ENCODE peak calls at places on chromosomes 16 and 17, in five cellular contexts. One of them, this sample, is unnamed.
A peak's percentile ranks its signal among the peaks of the same experiment; 100 is the strongest.

GRCh38 chr17:50556803-50557202 is 3.7 kb upstream of the CACNA1G start:
- DNase-seq in endodermal cell: no peak
- DNase-seq in upper lobe of right lung: no peak
- DNase-seq in tibial artery: no peak
- DNase-seq in A549: no peak
- DNase-seq in this sample: no peak

GRCh38 chr16:56102159-56102798 is 89.0 kb upstream of the GNAO1 start:
- DNase-seq in endodermal cell: no peak
- DNase-seq in upper lobe of right lung: no peak
- DNase-seq in tibial artery: no peak
- DNase-seq in A549: no peak
- DNase-seq in this sample: no peak

GRCh38 chr17:82463391-82463790 is 4.8 kb downstream of the NARF start:
- DNase-seq in endodermal cell: no peak
- DNase-seq in upper lobe of right lung: no peak
- DNase-seq in tibial artery: no peak
- DNase-seq in A549: no peak
- DNase-seq in this sample: no peak

GRCh38 chr17:32882029-32882428 is 5.1 kb upstream of the MYO1D start:
- DNase-seq in endodermal cell: no peak
- DNase-seq in upper lobe of right lung: no peak
- DNase-seq in tibial artery: no peak
- DNase-seq in A549: no peak
- DNase-seq in this sample: no peak

GRCh38 chr16:12182202-12182601 is 205.7 kb downstream of the SNX29 start:
- DNase-seq in endodermal cell: no peak
- DNase-seq in upper lobe of right lung: no peak
- DNase-seq in tibial artery: no peak
- DNase-seq in A549: no peak
- DNase-seq in this sample: peak; percentile 89

GRCh38 chr17:82351254-82351712 is 7.8 kb upstream of the TEX19 start:
- DNase-seq in endodermal cell: peak; percentile 45
- DNase-seq in upper lobe of right lung: no peak
- DNase-seq in tibial artery: no peak
- DNase-seq in A549: no peak
- DNase-seq in this sample: no peak

GRCh38 chr17:43092891-43093290 is 32.3 kb downstream of the BRCA1 start:
- DNase-seq in endodermal cell: no peak
- DNase-seq in upper lobe of right lung: no peak
- DNase-seq in tibial artery: no peak
- DNase-seq in A549: no peak
- DNase-seq in this sample: no peak

GRCh38 chr16:68668266-68668665 is 23.2 kb downstream of the CDH3 start:
- DNase-seq in endodermal cell: no peak
- DNase-seq in upper lobe of right lung: no peak
- DNase-seq in tibial artery: no peak
- DNase-seq in A549: no peak
- DNase-seq in this sample: no peak

GRCh38 chr16:1194665-1195392 is 30.2 kb downstream of the TPSG1 start:
- DNase-seq in endodermal cell: peak; percentile 78
- DNase-seq in upper lobe of right lung: no peak
- DNase-seq in tibial artery: no peak
- DNase-seq in A549: no peak
- DNase-seq in this sample: no peak

GRCh38 chr16:56262148-56262878 is 71.0 kb downstream of the GNAO1 start:
- DNase-seq in endodermal cell: no peak
- DNase-seq in upper lobe of right lung: no peak
- DNase-seq in tibial artery: peak; percentile 60
- DNase-seq in A549: no peak
- DNase-seq in this sample: no peak

GRCh38 chr16:86073103-86073625 is 174.2 kb downstream of the IRF8 start:
- DNase-seq in endodermal cell: no peak
- DNase-seq in upper lobe of right lung: peak; percentile 55
- DNase-seq in tibial artery: no peak
- DNase-seq in A549: no peak
- DNase-seq in this sample: no peak

GRCh38 chr17:49707608-49708514 is at the start of gene SLC35B1:
- DNase-seq in endodermal cell: peak; percentile 100
- DNase-seq in upper lobe of right lung: peak; percentile 99
- DNase-seq in tibial artery: peak; percentile 99
- DNase-seq in A549: peak; percentile 100
- DNase-seq in this sample: peak; percentile 98

GRCh38 chr17:17812211-17813054 is 24.4 kb downstream of the SREBF1 start:
- DNase-seq in endodermal cell: peak; percentile 98
- DNase-seq in upper lobe of right lung: peak; percentile 86
- DNase-seq in tibial artery: peak; percentile 84
- DNase-seq in A549: peak; percentile 89
- DNase-seq in this sample: no peak

GRCh38 chr17:7293131-7293557 is 1.3 kb downstream of the YBX2 start:
- DNase-seq in endodermal cell: no peak
- DNase-seq in upper lobe of right lung: no peak
- DNase-seq in tibial artery: peak; percentile 64
- DNase-seq in A549: no peak
- DNase-seq in this sample: no peak

GRCh38 chr17:50587571-50587970 is 27.1 kb downstream of the CACNA1G start:
- DNase-seq in endodermal cell: no peak
- DNase-seq in upper lobe of right lung: no peak
- DNase-seq in tibial artery: no peak
- DNase-seq in A549: no peak
- DNase-seq in this sample: no peak

GRCh38 chr17:82528484-82529265 is 9.1 kb downstream of the FOXK2 start:
- DNase-seq in endodermal cell: peak; percentile 56
- DNase-seq in upper lobe of right lung: no peak
- DNase-seq in tibial artery: peak; percentile 80
- DNase-seq in A549: peak; percentile 85
- DNase-seq in this sample: no peak

GRCh38 chr16:77062878-77063566 is 128.0 kb upstream of the MON1B start:
- DNase-seq in endodermal cell: no peak
- DNase-seq in upper lobe of right lung: no peak
- DNase-seq in tibial artery: no peak
- DNase-seq in A549: no peak
- DNase-seq in this sample: no peak

GRCh38 chr16:69266334-69267063 is 44.7 kb upstream of the VPS4A start:
- DNase-seq in endodermal cell: no peak
- DNase-seq in upper lobe of right lung: no peak
- DNase-seq in tibial artery: no peak
- DNase-seq in A549: no peak
- DNase-seq in this sample: no peak

GRCh38 chr17:47120521-47121095 is 68.5 kb downstream of the CDC27 start:
- DNase-seq in endodermal cell: no peak
- DNase-seq in upper lobe of right lung: no peak
- DNase-seq in tibial artery: no peak
- DNase-seq in A549: no peak
- DNase-seq in this sample: no peak

GRCh38 chr17:6497496-6498221 is 53.4 kb downstream of the PIMREG start:
- DNase-seq in endodermal cell: peak; percentile 84
- DNase-seq in upper lobe of right lung: peak; percentile 57
- DNase-seq in tibial artery: peak; percentile 61
- DNase-seq in A549: no peak
- DNase-seq in this sample: no peak

GRCh38 chr16:57166951-57167350 is 18.9 kb downstream of the PSME3IP1 start:
- DNase-seq in endodermal cell: no peak
- DNase-seq in upper lobe of right lung: no peak
- DNase-seq in tibial artery: no peak
- DNase-seq in A549: no peak
- DNase-seq in this sample: no peak

GRCh38 chr17:57677301-57677700 is 67.8 kb downstream of the CCDC182 start:
- DNase-seq in endodermal cell: peak; percentile 13
- DNase-seq in upper lobe of right lung: no peak
- DNase-seq in tibial artery: peak; percentile 21
- DNase-seq in A549: no peak
- DNase-seq in this sample: no peak

GRCh38 chr17:13490906-13491502 is 110.7 kb downstream of the HS3ST3A1 start:
- DNase-seq in endodermal cell: no peak
- DNase-seq in upper lobe of right lung: no peak
- DNase-seq in tibial artery: no peak
- DNase-seq in A549: no peak
- DNase-seq in this sample: no peak

GRCh38 chr16:85025781-85026653 is 1.6 kb upstream of the KIAA0513 start:
- DNase-seq in endodermal cell: no peak
- DNase-seq in upper lobe of right lung: no peak
- DNase-seq in tibial artery: no peak
- DNase-seq in A549: no peak
- DNase-seq in this sample: no peak

GRCh38 chr17:29581583-29582253 is 7.7 kb downstream of the GIT1 start:
- DNase-seq in endodermal cell: peak; percentile 45
- DNase-seq in upper lobe of right lung: no peak
- DNase-seq in tibial artery: no peak
- DNase-seq in A549: no peak
- DNase-seq in this sample: no peak

GRCh38 chr17:78379134-78379497 is 667 bp downstream of the PGS1 start:
- DNase-seq in endodermal cell: no peak
- DNase-seq in upper lobe of right lung: no peak
- DNase-seq in tibial artery: no peak
- DNase-seq in A549: no peak
- DNase-seq in this sample: peak; percentile 31

GRCh38 chr16:19524356-19524865 is 669 bp downstream of the CCP110 start:
- DNase-seq in endodermal cell: no peak
- DNase-seq in upper lobe of right lung: no peak
- DNase-seq in tibial artery: no peak
- DNase-seq in A549: no peak
- DNase-seq in this sample: no peak
- TF ChIP-seq CTCF in endodermal cell: no peak
- TF ChIP-seq CTCF in upper lobe of right lung: no peak
- TF ChIP-seq CTCF in tibial artery: no peak
- TF ChIP-seq CTCF in A549: no peak
- TF ChIP-seq CTCF in this sample: no peak

GRCh38 chr17:40323317-40323716 is 14.3 kb downstream of the RARA start:
- DNase-seq in endodermal cell: no peak
- DNase-seq in upper lobe of right lung: no peak
- DNase-seq in tibial artery: no peak
- DNase-seq in A549: no peak
- DNase-seq in this sample: no peak
- H3K4me3 ChIP-seq in endodermal cell: no peak overlapping the region
- H3K4me3 ChIP-seq in upper lobe of right lung: peak overlapping the region; percentile 100
- H3K4me3 ChIP-seq in tibial artery: peak overlapping the region; percentile 93
- H3K4me3 ChIP-seq in A549: no peak overlapping the region
- H3K4me3 ChIP-seq in this sample: no peak overlapping the region

GRCh38 chr16:65122974-65123845 is 1.3 kb upstream of the CDH11 start:
- DNase-seq in endodermal cell: peak; percentile 76
- DNase-seq in upper lobe of right lung: peak; percentile 73
- DNase-seq in tibial artery: peak; percentile 86
- DNase-seq in A549: no peak
- DNase-seq in this sample: no peak
- TF ChIP-seq CTCF in endodermal cell: no peak
- TF ChIP-seq CTCF in upper lobe of right lung: no peak
- TF ChIP-seq CTCF in tibial artery: no peak
- TF ChIP-seq CTCF in A549: no peak
- TF ChIP-seq CTCF in this sample: no peak

DNA sequence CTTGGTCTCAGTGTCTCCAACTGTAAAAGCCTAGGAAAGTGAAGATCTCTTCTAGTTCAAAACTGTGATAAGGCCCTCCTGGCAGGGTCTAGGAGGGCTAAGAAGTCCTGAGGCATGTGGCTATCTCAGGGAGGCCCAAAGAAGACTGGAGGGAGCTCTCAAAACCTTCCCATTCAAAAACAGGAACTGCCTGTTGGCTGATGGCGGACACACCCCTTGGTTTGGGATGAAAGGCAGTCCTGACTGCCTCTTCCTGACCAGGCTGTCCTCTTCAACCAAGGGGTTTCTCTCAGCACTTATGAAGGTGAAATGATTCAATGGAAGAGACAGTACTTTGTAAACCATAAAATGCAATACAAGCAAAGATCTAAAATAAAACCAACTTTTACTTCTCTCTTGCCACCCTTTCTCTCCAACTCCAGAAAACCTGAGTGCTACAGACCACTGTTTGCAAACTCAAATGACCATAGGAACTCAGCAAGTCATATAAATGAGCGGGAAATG is 4.7 kb downstream of the ZNF764 start:
- DNase-seq in endodermal cell: no peak
- DNase-seq in upper lobe of right lung: no peak
- DNase-seq in tibial artery: no peak
- DNase-seq in A549: no peak
- DNase-seq in this sample: no peak
- H3K4me3 ChIP-seq in endodermal cell: no peak overlapping the region
- H3K4me3 ChIP-seq in upper lobe of right lung: no peak overlapping the region
- H3K4me3 ChIP-seq in tibial artery: no peak overlapping the region
- H3K4me3 ChIP-seq in A549: no peak overlapping the region
- H3K4me3 ChIP-seq in this sample: no peak overlapping the region

This sample was measured in retinal pigment epithelial cell.